ENCODE peak calls at places on chromosomes 11 and 22, in six cellular contexts. J is astrocyte, W is heart right ventricle, D is retinal pigment epithelial cell, A is heart left ventricle, G is left ventricle myocardium inferior. S is an unnamed sample.
A peak's percentile ranks its signal among the peaks of the same experiment; 100 is the strongest.

GRCh38 chr11:37323843-37324242 is 725.8 kb upstream of the RAG2 start:
- DNase-seq in J (no peak), W (no peak), D (no peak), A (no peak), G (no peak), S (no peak)

GRCh38 chr11:134784046-134784445 is 372.0 kb upstream of the B3GAT1 start:
- DNase-seq in J (no peak), W (no peak), D (no peak), A (no peak), G (no peak), S (no peak)

GRCh38 chr11:113778111-113778910 is 1.3 kb upstream of the CLDN25 start:
- DNase-seq in J (peak; percentile 43), W (peak; percentile 11), D (peak; percentile 67), A (peak; percentile 38), G (no peak), S (no peak)

GRCh38 chr11:15473954-15474837 is 359.5 kb downstream of the INSC start:
- DNase-seq in J (no peak), W (no peak), D (no peak), A (no peak), G (no peak), S (no peak)

GRCh38 chr11:92627615-92628201 is 341.7 kb upstream of the MTNR1B start:
- DNase-seq in J (peak; percentile 67), W (no peak), D (no peak), A (no peak), G (no peak), S (no peak)

GRCh38 chr11:71341173-71341572 is 88.8 kb upstream of the SHANK2 start:
- DNase-seq in J (no peak), W (no peak), D (no peak), A (no peak), G (no peak), S (no peak)

GRCh38 chr11:116643521-116643920 is 129.3 kb downstream of the BUD13 start:
- DNase-seq in J (no peak), W (no peak), D (no peak), A (no peak), G (no peak), S (no peak)

GRCh38 chr11:76955459-76956114 is 78.6 kb upstream of the B3GNT6 start:
- DNase-seq in J (no peak), W (no peak), D (no peak), A (no peak), G (no peak), S (no peak)

GRCh38 chr11:123073343-123074057 is 11.6 kb upstream of the HSPA8 start:
- DNase-seq in J (no peak), W (no peak), D (no peak), A (no peak), G (no peak), S (no peak)

GRCh38 chr11:1924646-1925372 is 5.3 kb downstream of the TNNT3 start:
- DNase-seq in J (no peak), W (no peak), D (no peak), A (no peak), G (no peak), S (no peak)

GRCh38 chr22:26554956-26555355 is 35.0 kb downstream of the TPST2 start:
- DNase-seq in J (no peak), W (no peak), D (no peak), A (no peak), G (no peak), S (no peak)

GRCh38 chr11:94473177-94473799 is 20.4 kb downstream of the MRE11 start:
- DNase-seq in J (peak; percentile 87), W (no peak), D (no peak), A (no peak), G (no peak), S (no peak)

GRCh38 chr11:47348131-47348802 is 4.2 kb downstream of the MYBPC3 start:
- DNase-seq in J (no peak), W (peak; percentile 23), D (no peak), A (no peak), G (no peak), S (no peak)

GRCh38 chr22:20606041-20606783 is 98.8 kb downstream of the MED15 start:
- DNase-seq in J (peak; percentile 12), W (peak; percentile 22), D (peak; percentile 10), A (peak; percentile 51), G (no peak), S (no peak)

GRCh38 chr22:22838148-22838786 is 49.3 kb upstream of the IGLL5 start:
- DNase-seq in J (no peak), W (no peak), D (no peak), A (no peak), G (no peak), S (no peak)

GRCh38 chr22:31618057-31618456 is 44.0 kb downstream of the PISD start:
- DNase-seq in J (no peak), W (no peak), D (no peak), A (no peak), G (no peak), S (no peak)

GRCh38 chr22:31616315-31616980 is 45.6 kb downstream of the PISD start:
- DNase-seq in J (no peak), W (no peak), D (no peak), A (peak; percentile 16), G (no peak), S (no peak)

GRCh38 chr22:31620756-31621480 is 41.1 kb downstream of the PISD start:
- DNase-seq in J (no peak), W (no peak), D (no peak), A (no peak), G (no peak), S (no peak)

GRCh38 chr22:31619611-31620300 is 42.3 kb downstream of the PISD start:
- DNase-seq in J (no peak), W (no peak), D (no peak), A (no peak), G (no peak), S (no peak)

DNA sequence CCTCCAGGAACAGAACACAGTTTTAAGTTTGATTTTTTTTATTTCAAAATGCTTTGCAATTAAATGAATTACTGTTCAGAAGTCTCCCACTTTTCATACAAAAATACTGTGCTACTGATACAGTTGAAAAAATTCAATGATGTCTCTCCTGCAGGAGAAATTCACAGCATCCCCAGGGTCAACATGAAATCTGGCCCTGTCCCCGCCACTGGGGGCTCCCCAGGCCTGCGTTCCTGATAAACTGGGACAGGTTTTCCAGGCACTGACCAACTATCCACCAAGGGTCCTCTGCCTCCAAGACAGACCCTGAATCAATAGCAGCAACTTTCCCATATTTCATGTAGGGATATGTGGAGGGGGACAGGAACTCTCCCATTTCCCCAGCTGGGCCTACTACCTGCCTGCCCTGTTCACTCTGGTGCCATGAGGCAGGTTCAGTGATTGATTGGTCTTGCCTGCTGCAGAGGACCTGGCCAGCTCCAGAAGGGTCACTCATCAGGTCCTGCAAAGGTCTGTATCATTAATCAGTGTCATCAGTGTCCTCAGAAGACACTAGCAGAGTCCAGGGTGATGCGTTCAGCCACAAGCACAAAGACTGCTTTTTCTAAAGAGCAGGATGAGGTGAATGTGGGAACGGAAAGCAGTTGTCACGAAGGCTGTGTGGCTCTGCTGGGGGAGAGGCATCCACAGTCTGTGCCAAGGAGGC is 43.4 kb downstream of the PISD start:
- DNase-seq in J (no peak), W (no peak), D (no peak), A (peak; percentile 3), G (no peak), S (no peak)
- TF ChIP-seq CTCF in J (no peak), W (no peak), D (peak; percentile 5), A (no peak), G (no peak), S (no peak)

DNA sequence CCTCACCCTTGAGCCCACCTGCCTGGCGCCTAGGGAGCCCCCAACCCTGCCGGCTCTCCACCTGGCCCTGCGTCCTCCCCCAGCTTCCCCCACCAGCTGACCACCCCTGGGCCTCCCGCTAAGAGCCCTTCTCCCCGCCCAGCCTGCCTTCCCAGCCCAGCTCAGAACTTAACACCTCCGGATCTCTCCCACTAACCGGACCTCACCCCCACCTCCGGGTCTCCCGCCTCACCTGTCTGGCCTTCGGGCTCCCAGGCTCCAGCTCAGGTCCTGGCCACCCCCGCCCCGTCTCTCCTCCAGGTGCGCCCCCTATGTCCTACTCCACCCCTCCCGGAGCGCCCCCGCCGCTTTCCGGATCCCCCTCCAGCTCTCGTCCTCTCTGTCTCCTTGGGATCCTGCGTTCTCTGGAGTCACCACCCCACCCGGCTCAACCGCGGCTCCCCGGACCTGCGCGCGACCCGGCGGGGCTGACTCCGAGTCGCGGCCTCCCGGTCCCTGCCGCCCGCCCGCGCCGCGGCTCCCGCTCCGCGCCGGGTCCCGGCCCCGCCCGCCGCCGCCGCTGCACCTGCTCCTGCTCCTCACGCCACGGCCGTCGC is at the start of gene KCNJ11:
- DNase-seq in J (no peak), W (no peak), D (no peak), A (no peak), G (no peak), S (no peak)
- H3K4me3 ChIP-seq in J (peak within 1 kb of the TSS; percentile 44), W (peak within 1 kb of the TSS; percentile 56), D (peak within 1 kb of the TSS; percentile 60), A (peak within 1 kb of the TSS; percentile 61), G (peak within 1 kb of the TSS; percentile 66), S (peak within 1 kb of the TSS; percentile 34)

GRCh38 chr11:129855086-129855485 is 39.4 kb downstream of the TMEM45B start:
- DNase-seq in J (no peak), W (no peak), D (no peak), A (no peak), G (no peak), S (no peak)

GRCh38 chr11:129854229-129854805 is 38.7 kb downstream of the TMEM45B start:
- DNase-seq in J (no peak), W (no peak), D (no peak), A (no peak), G (no peak), S (no peak)

GRCh38 chr11:129853508-129854228 is 38.0 kb downstream of the TMEM45B start:
- DNase-seq in J (no peak), W (peak; percentile 17), D (no peak), A (no peak), G (no peak), S (no peak)

GRCh38 chr11:129852125-129852740 is 36.6 kb downstream of the TMEM45B start:
- DNase-seq in J (no peak), W (no peak), D (no peak), A (no peak), G (no peak), S (no peak)

DNA sequence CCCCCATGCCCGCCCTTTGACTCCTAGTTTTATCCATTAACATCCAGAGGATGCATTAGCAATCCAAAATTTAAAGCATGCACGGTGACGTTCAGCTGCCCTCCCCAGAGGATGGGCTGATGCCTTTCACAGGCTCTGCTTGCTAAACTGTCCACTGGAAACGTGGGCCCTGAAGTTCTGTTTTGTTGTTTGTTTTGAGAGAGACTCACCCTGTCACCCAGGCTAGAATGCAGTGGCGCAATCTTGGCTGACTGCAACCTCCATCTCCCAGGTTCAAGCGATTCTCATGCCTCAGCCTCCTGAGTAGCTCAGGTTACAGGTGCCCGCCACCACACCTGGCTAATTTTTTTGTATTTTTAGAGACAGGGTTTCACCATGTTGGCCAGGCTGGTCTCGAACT is 39.3 kb downstream of the NFRKB start:
- DNase-seq in J (no peak), W (no peak), D (no peak), A (no peak), G (no peak), S (no peak)
- TF ChIP-seq CTCF in J (no peak), W (no peak), D (no peak), A (no peak), G (no peak), S (no peak)

GRCh38 chr11:128476729-128477128 is 110.6 kb downstream of the ETS1 start:
- DNase-seq in J (peak; percentile 86), W (no peak), D (no peak), A (no peak), G (no peak), S (no peak)
- H3K4me3 ChIP-seq in J (no peak overlapping the region), W (no peak overlapping the region), D (no peak overlapping the region), A (no peak overlapping the region), G (no peak overlapping the region), S (no peak overlapping the region)

DNA sequence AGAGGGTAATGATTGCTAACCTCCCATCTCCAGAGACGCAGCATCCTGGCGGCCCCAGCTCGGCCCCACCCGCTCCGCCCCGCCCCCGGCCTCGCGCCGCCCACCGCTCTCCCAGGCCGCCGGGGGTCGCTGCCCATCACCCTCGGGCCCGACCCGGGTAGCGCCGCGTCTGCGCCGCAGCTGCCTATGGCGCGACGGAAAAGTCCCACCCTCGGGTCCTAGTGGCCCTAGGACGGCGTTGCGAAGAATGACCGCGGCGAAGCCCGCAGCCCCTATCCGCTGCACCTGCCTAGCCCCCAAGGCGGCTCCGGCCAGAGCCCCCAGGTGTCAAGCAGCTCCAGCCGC is 457 bp downstream of the CPSF7 start:
- DNase-seq in J (peak; percentile 27), W (peak; percentile 56), D (peak; percentile 22), A (peak; percentile 73), G (peak; percentile 63), S (no peak)
- TF ChIP-seq CTCF in J (no peak), W (peak; percentile 27), D (peak; percentile 26), A (peak; percentile 18), G (peak; percentile 43), S (peak; percentile 20)

S was measured in AG04449.